ENCODE peak calls at places on chromosomes 13 and 19, in ten cellular contexts. F, W, Y, N, Q, P, J, T, X and K are unnamed samples.

GRCh38 chr19:41928754-41929535 is 696 bp upstream of the ERFL start:
- DNase-seq in F (no peak), Q (no peak), P (no peak), W (peak; percentile 55), T (no peak), N (no peak), J (no peak), Y (no peak), X (no peak), K (no peak)

GRCh38 chr19:29873024-29873800 is 61.4 kb downstream of the CCNE1 start:
- DNase-seq in Q (no peak), Y (peak; percentile 67), F (no peak), N (no peak), J (peak; percentile 56), X (no peak), P (no peak), W (peak; percentile 49), T (peak; percentile 58), K (peak; percentile 81)

GRCh38 chr19:43380008-43380407 is 26.5 kb downstream of the CD177 start:
- DNase-seq in F (no peak), J (no peak), W (no peak), Y (no peak), P (no peak), N (no peak), T (no peak), X (no peak), Q (no peak), K (peak; percentile 49)

GRCh38 chr19:40908981-40909380 is 26.9 kb upstream of the CYP2A7 start:
- DNase-seq in J (no peak), Y (no peak), N (no peak), X (no peak), T (peak; percentile 30), W (no peak), P (no peak), Q (no peak), F (no peak), K (peak; percentile 56)

GRCh38 chr13:34143637-34144036 is 325.7 kb downstream of the RFC3 start:
- DNase-seq in W (no peak), F (no peak), N (no peak), Q (no peak), P (no peak), J (no peak), T (no peak), Y (no peak), X (no peak), K (no peak)

GRCh38 chr19:42508892-42509444 is 19.3 kb downstream of the CEACAM1 start:
- DNase-seq in Y (no peak), T (no peak), J (no peak), X (no peak), N (no peak), P (no peak), W (no peak), F (no peak), Q (no peak), K (no peak)

GRCh38 chr13:45951724-45952123 is 100.2 kb upstream of the SIAH3 start:
- DNase-seq in W (no peak), Y (no peak), F (no peak), X (no peak), P (no peak), T (no peak), J (no peak), Q (peak; percentile 26), N (no peak), K (no peak)

GRCh38 chr19:1840541-1841115 is 7.7 kb downstream of the REXO1 start:
- DNase-seq in F (no peak), W (no peak), P (no peak), N (no peak), Q (no peak), X (no peak), Y (no peak), J (no peak), T (no peak), K (no peak)

GRCh38 chr19:50717891-50718254 is 1.7 kb downstream of the SHANK1 start:
- DNase-seq in P (no peak), J (no peak), X (no peak), W (no peak), N (no peak), Y (no peak), T (no peak), F (no peak), Q (no peak), K (peak; percentile 81)

GRCh38 chr13:38582133-38582532 is 104.7 kb upstream of the FREM2 start:
- DNase-seq in N (peak; percentile 39), P (no peak), F (no peak), Y (no peak), J (peak; percentile 23), W (no peak), T (no peak), Q (peak; percentile 35), X (peak; percentile 2), K (peak; percentile 72)

GRCh38 chr13:113802761-113803160 is 43.7 kb downstream of the TMEM255B start:
- DNase-seq in J (no peak), W (no peak), N (no peak), F (no peak), Y (no peak), Q (no peak), T (no peak), X (no peak), P (no peak), K (peak; percentile 43)

GRCh38 chr19:29855771-29856510 is 44.1 kb downstream of the CCNE1 start:
- DNase-seq in N (no peak), F (no peak), J (no peak), Q (no peak), X (no peak), Y (no peak), P (no peak), T (no peak), W (no peak), K (no peak)

GRCh38 chr19:18021121-18021755 is 13.3 kb downstream of the ARRDC2 start:
- DNase-seq in Y (peak; percentile 88), W (peak; percentile 78), T (no peak), Q (peak; percentile 95), P (peak; percentile 91), N (peak; percentile 77), F (no peak), X (peak; percentile 52), J (peak; percentile 67), K (no peak)

GRCh38 chr19:29546583-29547190 is 20.9 kb downstream of the VSTM2B start:
- DNase-seq in W (no peak), N (no peak), J (no peak), T (no peak), X (no peak), F (no peak), P (no peak), Q (no peak), Y (no peak), K (no peak)

GRCh38 chr13:106599875-106600797 is 32.2 kb upstream of the ARGLU1 start:
- DNase-seq in W (no peak), J (no peak), Q (peak; percentile 90), P (peak; percentile 51), N (peak; percentile 55), T (no peak), Y (no peak), X (peak; percentile 39), F (no peak), K (no peak)

GRCh38 chr19:34124828-34125227 is 47.5 kb upstream of the LSM14A start:
- DNase-seq in Q (no peak), P (no peak), Y (no peak), T (no peak), W (no peak), N (no peak), F (no peak), J (no peak), X (no peak), K (peak; percentile 67)

GRCh38 chr19:55353803-55354697 is 469 bp downstream of the COX6B2 start:
- DNase-seq in W (peak; percentile 86), J (peak; percentile 89), X (no peak), F (no peak), Q (peak; percentile 49), Y (peak; percentile 80), T (peak; percentile 32), N (no peak), P (no peak), K (peak; percentile 89)

GRCh38 chr19:18794692-18795091 is 3.6 kb upstream of the COMP start:
- DNase-seq in Q (no peak), T (no peak), F (no peak), N (no peak), P (no peak), X (no peak), J (no peak), W (no peak), Y (no peak), K (no peak)

GRCh38 chr13:27704681-27705080 is 83.0 kb downstream of the POLR1D start:
- DNase-seq in N (no peak), W (no peak), Q (peak; percentile 5), J (no peak), F (no peak), Y (no peak), T (no peak), P (no peak), X (no peak), K (no peak)

GRCh38 chr13:30113983-30114491 is 193.3 kb downstream of the KATNAL1 start:
- DNase-seq in P (no peak), F (no peak), W (peak; percentile 44), N (no peak), Y (no peak), X (no peak), Q (no peak), J (no peak), T (no peak), K (peak; percentile 32)